ENCODE peak calls at places on chromosome X, in four cellular contexts. Q, P, N and C are unnamed samples.

GRCh38 chrX:27889878-27890277 is 82.1 kb downstream of the MAGEB10 start:
- DNase-seq in Q (no peak), P (no peak), N (no peak), C (no peak)

GRCh38 chrX:49919617-49920016 is 2.8 kb upstream of the CLCN5 start:
- DNase-seq in Q (no peak), P (peak), N (no peak), C (no peak)

GRCh38 chrX:115324194-115324593 is 34.7 kb downstream of the LUZP4 start:
- DNase-seq in Q (no peak), P (no peak), N (no peak), C (no peak)

GRCh38 chrX:1416327-1416784 is 24.4 kb upstream of the SLC25A6 start:
- DNase-seq in Q (no peak), P (no peak), N (no peak), C (no peak)

GRCh38 chrX:40199704-40200103 is 101.9 kb upstream of the BCOR start:
- DNase-seq in Q (no peak), P (no peak), N (no peak), C (no peak)

GRCh38 chrX:118523920-118524319 is 28.3 kb downstream of the DOCK11 start:
- DNase-seq in Q (no peak), P (no peak), N (no peak), C (no peak)

GRCh38 chrX:31126205-31126604 is 54.4 kb upstream of the FTHL17 start:
- DNase-seq in Q (no peak), P (peak), N (no peak), C (no peak)

GRCh38 chrX:155068165-155068564 is 2.8 kb downstream of the CMC4 start:
- DNase-seq in Q (peak), P (peak), N (no peak), C (no peak)

GRCh38 chrX:357693-358471 is 28.8 kb downstream of the PPP2R3B start:
- DNase-seq in Q (no peak), P (no peak), N (no peak), C (no peak)

GRCh38 chrX:13051529-13052172 is 7.2 kb upstream of the FAM9C start:
- DNase-seq in Q (no peak), P (peak), N (no peak), C (no peak)

GRCh38 chrX:152926923-152927322 is 29.1 kb downstream of the ZNF185 start:
- DNase-seq in Q (no peak), P (no peak), N (no peak), C (no peak)

GRCh38 chrX:37455381-37455780 is 106.2 kb downstream of the PRRG1 start:
- DNase-seq in Q (no peak), P (no peak), N (no peak), C (no peak)

GRCh38 chrX:21943460-21944135 is 3.1 kb downstream of the SMS start:
- DNase-seq in Q (no peak), P (peak), N (no peak), C (no peak)

GRCh38 chrX:100098660-100099375 is 311.3 kb downstream of the PCDH19 start:
- DNase-seq in Q (no peak), P (no peak), N (no peak), C (no peak)